ENCODE peak calls at places on chromosomes 3 and 15, in six cellular contexts. One of them, this sample, is unnamed.
A peak's percentile ranks its signal among the peaks of the same experiment; 100 is the strongest.

GRCh38 chr3:99425930-99426329 is 212.5 kb upstream of the COL8A1 start:
- DNase-seq in brain microvascular endothelial cell: no peak
- DNase-seq in fibroblast of mammary gland: no peak
- DNase-seq in AG10803: peak; percentile 28
- DNase-seq in heart right ventricle: no peak
- DNase-seq in fibroblast of the aortic adventitia: no peak
- DNase-seq in this sample: no peak

GRCh38 chr3:132785292-132785691 is 63.1 kb upstream of the NPHP3 start:
- DNase-seq in brain microvascular endothelial cell: no peak
- DNase-seq in fibroblast of mammary gland: peak; percentile 52
- DNase-seq in AG10803: peak; percentile 64
- DNase-seq in heart right ventricle: no peak
- DNase-seq in fibroblast of the aortic adventitia: peak; percentile 22
- DNase-seq in this sample: no peak

GRCh38 chr15:53589526-53590057 is 169.9 kb downstream of the WDR72 start:
- DNase-seq in brain microvascular endothelial cell: no peak
- DNase-seq in fibroblast of mammary gland: no peak
- DNase-seq in AG10803: no peak
- DNase-seq in heart right ventricle: no peak
- DNase-seq in fibroblast of the aortic adventitia: no peak
- DNase-seq in this sample: no peak

GRCh38 chr3:147381610-147382009 is 24.7 kb downstream of the ZIC4 start:
- DNase-seq in brain microvascular endothelial cell: no peak
- DNase-seq in fibroblast of mammary gland: no peak
- DNase-seq in AG10803: no peak
- DNase-seq in heart right ventricle: no peak
- DNase-seq in fibroblast of the aortic adventitia: no peak
- DNase-seq in this sample: no peak

GRCh38 chr3:112752092-112752512 is 94.6 kb downstream of the CD200R1L start:
- DNase-seq in brain microvascular endothelial cell: no peak
- DNase-seq in fibroblast of mammary gland: peak; percentile 60
- DNase-seq in AG10803: peak; percentile 69
- DNase-seq in heart right ventricle: no peak
- DNase-seq in fibroblast of the aortic adventitia: peak; percentile 62
- DNase-seq in this sample: no peak

GRCh38 chr15:99669250-99669649 is 64.0 kb downstream of the LYSMD4 start:
- DNase-seq in brain microvascular endothelial cell: no peak
- DNase-seq in fibroblast of mammary gland: no peak
- DNase-seq in AG10803: no peak
- DNase-seq in heart right ventricle: no peak
- DNase-seq in fibroblast of the aortic adventitia: no peak
- DNase-seq in this sample: no peak

GRCh38 chr3:115148142-115148790 is 1.2 kb upstream of the ZBTB20 start:
- DNase-seq in brain microvascular endothelial cell: no peak
- DNase-seq in fibroblast of mammary gland: peak; percentile 14
- DNase-seq in AG10803: peak; percentile 29
- DNase-seq in heart right ventricle: no peak
- DNase-seq in fibroblast of the aortic adventitia: peak; percentile 51
- DNase-seq in this sample: no peak

GRCh38 chr3:124587053-124587408 is 143.2 kb upstream of the UMPS start:
- DNase-seq in brain microvascular endothelial cell: peak; percentile 57
- DNase-seq in fibroblast of mammary gland: peak; percentile 24
- DNase-seq in AG10803: no peak
- DNase-seq in heart right ventricle: no peak
- DNase-seq in fibroblast of the aortic adventitia: no peak
- DNase-seq in this sample: peak; percentile 45

GRCh38 chr3:37971467-37971866 is 19.1 kb upstream of the VILL start:
- DNase-seq in brain microvascular endothelial cell: no peak
- DNase-seq in fibroblast of mammary gland: no peak
- DNase-seq in AG10803: no peak
- DNase-seq in heart right ventricle: no peak
- DNase-seq in fibroblast of the aortic adventitia: no peak
- DNase-seq in this sample: no peak

GRCh38 chr3:105647047-105647446 is 221.8 kb downstream of the CBLB start:
- DNase-seq in brain microvascular endothelial cell: peak; percentile 96
- DNase-seq in fibroblast of mammary gland: peak; percentile 94
- DNase-seq in AG10803: peak; percentile 86
- DNase-seq in heart right ventricle: no peak
- DNase-seq in fibroblast of the aortic adventitia: peak; percentile 90
- DNase-seq in this sample: peak; percentile 88

GRCh38 chr3:55790596-55791350 is 303.7 kb upstream of the WNT5A start:
- DNase-seq in brain microvascular endothelial cell: no peak
- DNase-seq in fibroblast of mammary gland: no peak
- DNase-seq in AG10803: no peak
- DNase-seq in heart right ventricle: no peak
- DNase-seq in fibroblast of the aortic adventitia: no peak
- DNase-seq in this sample: no peak

GRCh38 chr15:99958426-99959097 is 225.3 kb upstream of the LYSMD4 start:
- DNase-seq in brain microvascular endothelial cell: no peak
- DNase-seq in fibroblast of mammary gland: no peak
- DNase-seq in AG10803: no peak
- DNase-seq in heart right ventricle: no peak
- DNase-seq in fibroblast of the aortic adventitia: no peak
- DNase-seq in this sample: no peak

GRCh38 chr3:180698760-180699270 is 19.5 kb upstream of the CCDC39 start:
- DNase-seq in brain microvascular endothelial cell: no peak
- DNase-seq in fibroblast of mammary gland: no peak
- DNase-seq in AG10803: no peak
- DNase-seq in heart right ventricle: no peak
- DNase-seq in fibroblast of the aortic adventitia: no peak
- DNase-seq in this sample: no peak

GRCh38 chr3:107660316-107660976 is 137.7 kb downstream of the BBX start:
- DNase-seq in brain microvascular endothelial cell: no peak
- DNase-seq in fibroblast of mammary gland: peak; percentile 80
- DNase-seq in AG10803: peak; percentile 84
- DNase-seq in heart right ventricle: no peak
- DNase-seq in fibroblast of the aortic adventitia: peak; percentile 82
- DNase-seq in this sample: no peak

GRCh38 chr15:65785151-65785550 is 6.9 kb downstream of the DENND4A start:
- DNase-seq in brain microvascular endothelial cell: no peak
- DNase-seq in fibroblast of mammary gland: no peak
- DNase-seq in AG10803: no peak
- DNase-seq in heart right ventricle: no peak
- DNase-seq in fibroblast of the aortic adventitia: no peak
- DNase-seq in this sample: no peak

GRCh38 chr15:66941231-66941711 is 124.1 kb upstream of the SMAD3 start:
- DNase-seq in brain microvascular endothelial cell: no peak
- DNase-seq in fibroblast of mammary gland: peak; percentile 24
- DNase-seq in AG10803: no peak
- DNase-seq in heart right ventricle: no peak
- DNase-seq in fibroblast of the aortic adventitia: no peak
- DNase-seq in this sample: no peak

GRCh38 chr15:66939016-66939415 is 126.4 kb upstream of the SMAD3 start:
- DNase-seq in brain microvascular endothelial cell: no peak
- DNase-seq in fibroblast of mammary gland: no peak
- DNase-seq in AG10803: no peak
- DNase-seq in heart right ventricle: no peak
- DNase-seq in fibroblast of the aortic adventitia: no peak
- DNase-seq in this sample: no peak

GRCh38 chr15:66939451-66940023 is 125.9 kb upstream of the SMAD3 start:
- DNase-seq in brain microvascular endothelial cell: no peak
- DNase-seq in fibroblast of mammary gland: no peak
- DNase-seq in AG10803: no peak
- DNase-seq in heart right ventricle: no peak
- DNase-seq in fibroblast of the aortic adventitia: no peak
- DNase-seq in this sample: no peak

GRCh38 chr15:66941791-66942190 is 123.6 kb upstream of the SMAD3 start:
- DNase-seq in brain microvascular endothelial cell: no peak
- DNase-seq in fibroblast of mammary gland: no peak
- DNase-seq in AG10803: no peak
- DNase-seq in heart right ventricle: no peak
- DNase-seq in fibroblast of the aortic adventitia: no peak
- DNase-seq in this sample: no peak

DNA sequence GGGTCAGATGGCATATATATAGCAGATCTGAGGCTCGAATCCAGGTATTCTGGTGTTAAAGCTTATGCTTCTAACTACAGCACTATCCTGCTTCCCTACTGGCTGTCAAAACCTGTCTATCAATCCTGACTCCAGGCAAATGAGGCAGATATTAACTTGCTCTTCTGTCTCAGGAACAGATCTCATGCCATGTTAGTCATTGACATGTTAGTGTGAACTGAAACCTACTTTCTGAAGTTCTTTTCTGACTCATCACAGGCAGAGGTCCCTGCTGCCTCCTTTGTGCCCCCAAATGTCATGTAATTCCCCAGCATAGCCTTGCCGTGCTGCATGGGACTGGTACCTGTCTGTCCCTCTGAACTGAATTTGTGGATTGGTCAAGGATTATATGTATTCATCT is 125.0 kb upstream of the SMAD3 start:
- DNase-seq in brain microvascular endothelial cell: peak; percentile 25
- DNase-seq in fibroblast of mammary gland: peak; percentile 69
- DNase-seq in AG10803: no peak
- DNase-seq in heart right ventricle: no peak
- DNase-seq in fibroblast of the aortic adventitia: no peak
- DNase-seq in this sample: no peak
- H3K4me3 ChIP-seq in brain microvascular endothelial cell: no peak overlapping the region
- H3K4me3 ChIP-seq in fibroblast of mammary gland: no peak overlapping the region
- H3K4me3 ChIP-seq in AG10803: no peak overlapping the region
- H3K4me3 ChIP-seq in heart right ventricle: no peak overlapping the region
- H3K4me3 ChIP-seq in fibroblast of the aortic adventitia: no peak overlapping the region
- H3K4me3 ChIP-seq in this sample: no peak overlapping the region

DNA sequence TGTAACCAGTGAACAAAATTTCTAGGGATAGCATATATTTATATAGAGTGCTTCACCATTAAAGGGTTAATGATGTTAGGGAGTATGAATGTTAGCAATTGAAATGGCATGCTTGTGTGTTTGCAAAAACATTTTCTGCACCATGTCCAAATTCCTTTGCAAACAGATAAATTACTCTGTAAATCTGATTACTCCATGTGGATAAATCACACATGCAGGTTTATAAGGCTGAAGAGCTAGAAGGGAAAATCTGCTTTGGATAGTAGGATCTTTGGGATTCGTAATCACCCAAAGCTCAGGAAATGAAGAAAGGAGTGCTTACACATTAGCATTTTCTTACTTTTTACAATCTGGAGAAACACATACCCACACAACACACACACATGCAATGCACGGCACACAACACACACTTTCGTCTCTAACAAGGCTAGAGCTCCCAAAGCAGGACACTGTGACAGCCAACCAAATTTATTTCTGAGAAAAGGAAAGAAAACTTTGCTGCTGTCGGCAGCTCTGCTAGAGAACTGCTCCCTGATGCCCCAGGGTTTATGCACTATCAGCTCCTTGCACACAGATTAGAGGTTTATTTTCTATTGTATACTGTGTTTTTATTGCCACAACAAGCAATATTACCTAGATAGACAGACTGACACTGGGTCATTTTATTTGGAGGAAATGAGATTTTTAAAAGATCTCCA is 2.0 kb downstream of the LSAMP start:
- DNase-seq in brain microvascular endothelial cell: no peak
- DNase-seq in fibroblast of mammary gland: peak; percentile 17
- DNase-seq in AG10803: peak; percentile 34
- DNase-seq in heart right ventricle: no peak
- DNase-seq in fibroblast of the aortic adventitia: peak; percentile 9
- DNase-seq in this sample: no peak
- H3K4me3 ChIP-seq in brain microvascular endothelial cell: peak overlapping the region; percentile 33
- H3K4me3 ChIP-seq in fibroblast of mammary gland: no peak overlapping the region
- H3K4me3 ChIP-seq in AG10803: peak overlapping the region; percentile 39
- H3K4me3 ChIP-seq in heart right ventricle: no peak overlapping the region
- H3K4me3 ChIP-seq in fibroblast of the aortic adventitia: peak overlapping the region; percentile 29
- H3K4me3 ChIP-seq in this sample: no peak overlapping the region

GRCh38 chr15:57061696-57062095 is 143.3 kb downstream of the TCF12 start:
- DNase-seq in brain microvascular endothelial cell: no peak
- DNase-seq in fibroblast of mammary gland: no peak
- DNase-seq in AG10803: no peak
- DNase-seq in heart right ventricle: no peak
- DNase-seq in fibroblast of the aortic adventitia: no peak
- DNase-seq in this sample: no peak

GRCh38 chr15:57064033-57064432 is 145.6 kb downstream of the TCF12 start:
- DNase-seq in brain microvascular endothelial cell: no peak
- DNase-seq in fibroblast of mammary gland: no peak
- DNase-seq in AG10803: peak; percentile 24
- DNase-seq in heart right ventricle: no peak
- DNase-seq in fibroblast of the aortic adventitia: no peak
- DNase-seq in this sample: no peak

GRCh38 chr15:57057134-57057930 is 138.9 kb downstream of the TCF12 start:
- DNase-seq in brain microvascular endothelial cell: no peak
- DNase-seq in fibroblast of mammary gland: no peak
- DNase-seq in AG10803: no peak
- DNase-seq in heart right ventricle: no peak
- DNase-seq in fibroblast of the aortic adventitia: no peak
- DNase-seq in this sample: no peak

GRCh38 chr15:57061281-57061680 is 142.8 kb downstream of the TCF12 start:
- DNase-seq in brain microvascular endothelial cell: no peak
- DNase-seq in fibroblast of mammary gland: no peak
- DNase-seq in AG10803: no peak
- DNase-seq in heart right ventricle: no peak
- DNase-seq in fibroblast of the aortic adventitia: no peak
- DNase-seq in this sample: no peak

GRCh38 chr15:57060799-57061198 is 142.4 kb downstream of the TCF12 start:
- DNase-seq in brain microvascular endothelial cell: peak; percentile 88
- DNase-seq in fibroblast of mammary gland: peak; percentile 77
- DNase-seq in AG10803: peak; percentile 65
- DNase-seq in heart right ventricle: no peak
- DNase-seq in fibroblast of the aortic adventitia: peak; percentile 81
- DNase-seq in this sample: peak; percentile 75
- H3K4me3 ChIP-seq in brain microvascular endothelial cell: no peak overlapping the region
- H3K4me3 ChIP-seq in fibroblast of mammary gland: no peak overlapping the region
- H3K4me3 ChIP-seq in AG10803: no peak overlapping the region
- H3K4me3 ChIP-seq in heart right ventricle: no peak overlapping the region
- H3K4me3 ChIP-seq in fibroblast of the aortic adventitia: no peak overlapping the region
- H3K4me3 ChIP-seq in this sample: no peak overlapping the region

GRCh38 chr3:50292159-50292923 is at the start of gene IFRD2:
- DNase-seq in brain microvascular endothelial cell: peak; percentile 98
- DNase-seq in fibroblast of mammary gland: peak; percentile 97
- DNase-seq in AG10803: peak; percentile 97
- DNase-seq in heart right ventricle: peak; percentile 97
- DNase-seq in fibroblast of the aortic adventitia: peak; percentile 96
- DNase-seq in this sample: peak; percentile 96

GRCh38 chr3:50295553-50296166 is 3.4 kb upstream of the IFRD2 start:
- DNase-seq in brain microvascular endothelial cell: no peak
- DNase-seq in fibroblast of mammary gland: no peak
- DNase-seq in AG10803: no peak
- DNase-seq in heart right ventricle: no peak
- DNase-seq in fibroblast of the aortic adventitia: no peak
- DNase-seq in this sample: no peak

GRCh38 chr3:50294089-50294488 is 1.9 kb upstream of the IFRD2 start:
- DNase-seq in brain microvascular endothelial cell: no peak
- DNase-seq in fibroblast of mammary gland: no peak
- DNase-seq in AG10803: no peak
- DNase-seq in heart right ventricle: no peak
- DNase-seq in fibroblast of the aortic adventitia: no peak
- DNase-seq in this sample: no peak

GRCh38 chr3:50294492-50295403 is 2.5 kb upstream of the IFRD2 start:
- DNase-seq in brain microvascular endothelial cell: no peak
- DNase-seq in fibroblast of mammary gland: no peak
- DNase-seq in AG10803: no peak
- DNase-seq in heart right ventricle: no peak
- DNase-seq in fibroblast of the aortic adventitia: no peak
- DNase-seq in this sample: no peak

GRCh38 chr3:50292924-50293801 is 934 bp upstream of the IFRD2 start:
- DNase-seq in brain microvascular endothelial cell: no peak
- DNase-seq in fibroblast of mammary gland: no peak
- DNase-seq in AG10803: no peak
- DNase-seq in heart right ventricle: no peak
- DNase-seq in fibroblast of the aortic adventitia: no peak
- DNase-seq in this sample: no peak
- H3K4me3 ChIP-seq in brain microvascular endothelial cell: peak overlapping the region; percentile 45
- H3K4me3 ChIP-seq in fibroblast of mammary gland: peak overlapping the region; percentile 40
- H3K4me3 ChIP-seq in AG10803: peak overlapping the region; percentile 60
- H3K4me3 ChIP-seq in heart right ventricle: peak overlapping the region; percentile 17
- H3K4me3 ChIP-seq in fibroblast of the aortic adventitia: peak overlapping the region; percentile 56
- H3K4me3 ChIP-seq in this sample: peak overlapping the region; percentile 87